ENCODE peak calls at places on chromosomes 1 and 21, in nine cellular contexts. S is left ventricle myocardium inferior, N is IMR-90, D is body of pancreas, Y is heart left ventricle, L is cardiac muscle cell, F is GM13976, J is kidney epithelial cell, U is MM.1S. H is an unnamed sample.

GRCh38 chr1:226988337-226988672 is 48.2 kb downstream of the COQ8A start:
- DNase-seq in U (no peak), S (no peak), J (no peak), N (no peak), D (no peak), F (no peak), Y (no peak), L (no peak), H (no peak)

GRCh38 chr1:92315766-92316413 is 17.0 kb downstream of the RPAP2 start:
- DNase-seq in N (no peak), D (no peak), F (no peak), Y (no peak), J (no peak), U (no peak), L (no peak), S (no peak), H (no peak)

GRCh38 chr1:218669431-218669830 is 324.3 kb downstream of the TGFB2 start:
- DNase-seq in L (no peak), S (no peak), D (no peak), U (no peak), F (no peak), N (peak), J (no peak), Y (no peak), H (no peak)

GRCh38 chr1:114154146-114154962 is 685 bp upstream of the SYT6 start:
- DNase-seq in U (no peak), F (no peak), J (no peak), Y (no peak), S (no peak), D (no peak), N (no peak), L (peak), H (peak)

GRCh38 chr21:39232926-39233325 is 49.7 kb upstream of the PSMG1 start:
- DNase-seq in U (no peak), F (no peak), N (peak), S (no peak), Y (no peak), D (no peak), J (no peak), L (no peak), H (no peak)

GRCh38 chr21:43775190-43775589 is 918 bp downstream of the CSTB start:
- DNase-seq in F (no peak), U (no peak), N (no peak), Y (no peak), D (no peak), J (no peak), S (no peak), L (no peak), H (no peak)

GRCh38 chr1:108719654-108720435 is 7.1 kb downstream of the FNDC7 start:
- DNase-seq in J (peak), Y (no peak), D (no peak), S (no peak), L (no peak), F (no peak), U (peak), N (peak), H (no peak)

GRCh38 chr1:71270394-71270793 is 189.6 kb upstream of the ZRANB2 start:
- DNase-seq in Y (no peak), L (no peak), F (no peak), N (no peak), S (no peak), D (no peak), J (no peak), U (no peak), H (no peak)

GRCh38 chr1:40984066-40984465 is 4.6 kb downstream of the CTPS1 start:
- DNase-seq in U (no peak), F (no peak), L (no peak), S (no peak), D (no peak), Y (no peak), N (no peak), J (no peak), H (no peak)

GRCh38 chr1:167136191-167136614 is 42.3 kb downstream of the STYXL2 start:
- DNase-seq in D (peak), U (no peak), N (peak), L (no peak), J (peak), F (no peak), S (no peak), Y (no peak), H (no peak)

GRCh38 chr1:19029191-19030085 is 73.0 kb upstream of the IFFO2 start:
- DNase-seq in L (no peak), U (no peak), Y (no peak), D (no peak), N (no peak), J (no peak), F (no peak), S (no peak), H (no peak)

GRCh38 chr1:207251066-207251465 is 70.4 kb upstream of the CD55 start:
- DNase-seq in U (no peak), S (no peak), D (no peak), J (no peak), N (no peak), F (no peak), Y (no peak), L (no peak), H (no peak)

GRCh38 chr1:247293047-247293446 is 37.2 kb downstream of the VN1R5 start:
- DNase-seq in S (no peak), D (no peak), F (no peak), Y (no peak), U (no peak), L (peak), N (peak), J (no peak), H (no peak)

GRCh38 chr1:169550294-169550693 is 36.0 kb downstream of the F5 start:
- DNase-seq in J (no peak), U (peak), D (no peak), L (peak), F (peak), N (peak), Y (no peak), S (no peak), H (no peak)

GRCh38 chr1:156384007-156384406 is 15.0 kb downstream of the RHBG start:
- DNase-seq in D (no peak), Y (no peak), U (no peak), N (no peak), L (no peak), F (no peak), J (no peak), S (no peak), H (no peak)

GRCh38 chr1:224726783-224727182 is 110.7 kb downstream of the CNIH3 start:
- DNase-seq in U (no peak), J (peak), N (peak), L (no peak), S (no peak), D (peak), F (no peak), Y (no peak), H (no peak)

GRCh38 chr1:38028105-38028591 is 15.6 kb downstream of the UTP11 start:
- DNase-seq in S (no peak), J (no peak), Y (no peak), F (peak), D (no peak), U (peak), N (no peak), L (no peak), H (no peak)

GRCh38 chr1:113903496-113904291 is 905 bp downstream of the AP4B1 start:
- DNase-seq in L (no peak), U (no peak), N (no peak), F (no peak), J (no peak), S (no peak), D (no peak), Y (no peak), H (no peak)

GRCh38 chr21:33828083-33828482 is 87.5 kb downstream of the ATP5PO start:
- DNase-seq in S (no peak), F (no peak), N (no peak), Y (no peak), L (no peak), U (no peak), D (peak), J (no peak), H (no peak)

GRCh38 chr21:43731476-43731875 is 12.5 kb downstream of the PDXK start:
- DNase-seq in N (no peak), D (no peak), S (no peak), J (no peak), U (no peak), L (no peak), F (no peak), Y (no peak), H (no peak)

GRCh38 chr21:43899307-43900077 is 34.5 kb downstream of the AGPAT3 start:
- DNase-seq in Y (no peak), N (no peak), J (no peak), F (no peak), D (no peak), L (no peak), U (no peak), S (no peak), H (no peak)

GRCh38 chr21:15293251-15293650 is 228.5 kb upstream of the NRIP1 start:
- DNase-seq in U (no peak), D (no peak), Y (no peak), S (no peak), L (peak), J (peak), F (no peak), N (peak), H (no peak)

GRCh38 chr21:36994501-36995189 is 11.9 kb upstream of the RIPPLY3 start:
- DNase-seq in U (no peak), D (no peak), L (no peak), F (no peak), N (no peak), S (no peak), J (no peak), Y (no peak), H (no peak)

GRCh38 chr21:21247441-21247840 is 249.2 kb downstream of the NCAM2 start:
- DNase-seq in S (no peak), J (no peak), L (no peak), D (no peak), F (no peak), Y (no peak), N (peak), U (no peak), H (no peak)

GRCh38 chr1:174215766-174216165 is 56.4 kb downstream of the RABGAP1L start:
- DNase-seq in J (no peak), F (no peak), N (no peak), S (no peak), U (no peak), L (no peak), Y (no peak), D (no peak), H (no peak)

GRCh38 chr1:228515200-228515834 is 28.1 kb downstream of the RNF187 start:
- DNase-seq in J (no peak), S (no peak), N (peak), Y (no peak), L (peak), D (peak), U (peak), F (peak), H (peak)

GRCh38 chr21:45927851-45928850 is 53.4 kb upstream of the COL6A1 start:
- DNase-seq in L (no peak), U (no peak), F (no peak), Y (no peak), S (no peak), J (no peak), D (no peak), N (no peak), H (no peak)

GRCh38 chr1:184755226-184756065 is 788 bp upstream of the EDEM3 start:
- DNase-seq in Y (no peak), U (peak), D (no peak), N (no peak), L (peak), F (no peak), J (peak), S (no peak), H (no peak)

GRCh38 chr1:186152227-186152944 is 222.7 kb downstream of the TPR start:
- DNase-seq in U (no peak), N (peak), F (no peak), D (no peak), L (no peak), Y (no peak), J (peak), S (no peak), H (no peak)

GRCh38 chr1:244414543-244414942 is 37.2 kb downstream of the ADSS2 start:
- DNase-seq in N (peak), S (no peak), U (no peak), Y (no peak), F (no peak), D (no peak), L (no peak), J (no peak), H (no peak)

GRCh38 chr1:158819461-158820443 is 11.4 kb upstream of the MNDA start:
- DNase-seq in S (no peak), N (no peak), F (no peak), D (no peak), U (peak), L (no peak), Y (no peak), J (no peak), H (no peak)

GRCh38 chr21:44793269-44794030 is 8.2 kb downstream of the UBE2G2 start:
- DNase-seq in L (peak), J (no peak), Y (peak), F (peak), U (peak), S (peak), D (peak), N (peak), H (peak)

GRCh38 chr1:150564051-150564991 is 15.1 kb downstream of the MCL1 start:
- DNase-seq in S (no peak), F (no peak), J (no peak), Y (no peak), L (no peak), U (peak), N (no peak), D (peak), H (no peak)

GRCh38 chr1:205598841-205599666 is 32.8 kb downstream of the ELK4 start:
- DNase-seq in N (peak), L (no peak), F (no peak), Y (peak), J (no peak), S (peak), U (no peak), D (peak), H (no peak)

GRCh38 chr1:151377150-151377884 is 4.8 kb upstream of the SELENBP1 start:
- DNase-seq in U (no peak), D (no peak), S (no peak), L (no peak), J (no peak), N (no peak), F (no peak), Y (no peak), H (no peak)

GRCh38 chr1:161198877-161199431 is at the start of gene ADAMTS4:
- DNase-seq in U (no peak), Y (peak), D (peak), S (peak), L (peak), N (peak), J (no peak), F (no peak), H (no peak)

GRCh38 chr1:43524804-43525203 is 5.9 kb upstream of the PTPRF start:
- DNase-seq in N (no peak), F (no peak), L (no peak), D (peak), Y (no peak), S (no peak), J (no peak), U (no peak), H (no peak)

GRCh38 chr1:223519116-223519515 is 125.9 kb downstream of the CCDC185 start:
- DNase-seq in D (no peak), S (no peak), U (no peak), Y (no peak), L (no peak), N (no peak), F (no peak), J (no peak), H (no peak)

GRCh38 chr21:31459457-31459856 is 115.4 kb upstream of the TIAM1 start:
- DNase-seq in J (no peak), Y (no peak), D (no peak), L (peak), S (no peak), N (no peak), U (no peak), F (no peak), H (no peak)
- TF ChIP-seq CTCF in J (no peak), Y (no peak), D (no peak), L (no peak), S (no peak), N (no peak), U (no peak), F (no peak), H (peak)

GRCh38 chr21:35441868-35442582 is 392.9 kb upstream of the RUNX1 start:
- DNase-seq in J (no peak), F (no peak), D (no peak), N (no peak), S (no peak), L (no peak), U (no peak), Y (no peak), H (no peak)
- TF ChIP-seq CTCF in J (peak), F (no peak), D (no peak), N (peak), S (no peak), L (peak), U (no peak), Y (no peak), H (peak)

GRCh38 chr21:26801524-26801923 is 43.7 kb downstream of the ADAMTS1 start:
- DNase-seq in J (no peak), Y (no peak), N (peak), D (no peak), U (no peak), F (no peak), L (no peak), S (no peak), H (no peak)
- TF ChIP-seq CTCF in J (no peak), Y (no peak), N (no peak), D (no peak), U (no peak), F (no peak), L (no peak), S (no peak), H (no peak)

DNA sequence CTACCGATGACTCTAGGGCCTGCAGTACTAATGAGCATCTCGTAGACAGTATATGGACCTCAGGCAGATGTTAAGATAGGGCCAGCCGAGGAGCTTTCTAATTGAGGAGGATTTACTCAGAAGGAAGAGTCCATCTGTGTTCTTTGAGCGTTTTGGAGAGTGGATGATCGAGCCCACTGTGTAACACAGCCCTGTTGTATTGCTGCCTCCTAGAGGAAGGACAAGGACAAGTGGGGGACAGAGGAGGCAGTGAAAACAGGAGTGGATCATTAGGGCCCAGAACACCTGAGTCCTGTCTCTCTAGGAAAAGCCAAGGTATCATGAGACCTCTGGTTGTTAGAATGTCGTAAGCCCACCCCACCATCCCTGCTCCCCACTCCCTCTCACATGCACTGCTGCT is 62.9 kb downstream of the TBX19 start:
- DNase-seq in S (no peak), U (peak), Y (no peak), D (no peak), L (no peak), J (no peak), F (no peak), N (no peak), H (no peak)
- TF ChIP-seq CTCF in S (peak), U (peak), Y (peak), D (no peak), L (peak), J (peak), F (peak), N (no peak), H (no peak)

GRCh38 chr1:58896211-58897183 is 112.7 kb upstream of the JUN start:
- DNase-seq in L (no peak), S (peak), N (no peak), Y (peak), J (no peak), F (no peak), U (no peak), D (peak), H (no peak)
- TF ChIP-seq CTCF in L (no peak), S (no peak), N (no peak), Y (peak), J (no peak), F (no peak), U (no peak), D (no peak), H (no peak)

GRCh38 chr21:31543191-31543590 is 116.3 kb upstream of the SOD1 start:
- DNase-seq in J (no peak), L (no peak), U (no peak), F (no peak), N (peak), S (no peak), Y (no peak), D (peak), H (no peak)

GRCh38 chr21:31538821-31539220 is 120.7 kb upstream of the SOD1 start:
- DNase-seq in N (no peak), S (no peak), U (no peak), L (peak), Y (no peak), J (no peak), F (no peak), D (no peak), H (no peak)

GRCh38 chr21:31536138-31536537 is 123.4 kb upstream of the SOD1 start:
- DNase-seq in F (no peak), Y (no peak), L (no peak), D (no peak), J (no peak), U (no peak), N (no peak), S (no peak), H (no peak)

GRCh38 chr21:31537872-31538576 is 121.5 kb upstream of the SOD1 start:
- DNase-seq in S (no peak), D (no peak), L (no peak), F (no peak), Y (no peak), U (no peak), N (no peak), J (no peak), H (peak)
- TF ChIP-seq CTCF in S (no peak), D (no peak), L (peak), F (no peak), Y (no peak), U (peak), N (no peak), J (peak), H (peak)

DNA sequence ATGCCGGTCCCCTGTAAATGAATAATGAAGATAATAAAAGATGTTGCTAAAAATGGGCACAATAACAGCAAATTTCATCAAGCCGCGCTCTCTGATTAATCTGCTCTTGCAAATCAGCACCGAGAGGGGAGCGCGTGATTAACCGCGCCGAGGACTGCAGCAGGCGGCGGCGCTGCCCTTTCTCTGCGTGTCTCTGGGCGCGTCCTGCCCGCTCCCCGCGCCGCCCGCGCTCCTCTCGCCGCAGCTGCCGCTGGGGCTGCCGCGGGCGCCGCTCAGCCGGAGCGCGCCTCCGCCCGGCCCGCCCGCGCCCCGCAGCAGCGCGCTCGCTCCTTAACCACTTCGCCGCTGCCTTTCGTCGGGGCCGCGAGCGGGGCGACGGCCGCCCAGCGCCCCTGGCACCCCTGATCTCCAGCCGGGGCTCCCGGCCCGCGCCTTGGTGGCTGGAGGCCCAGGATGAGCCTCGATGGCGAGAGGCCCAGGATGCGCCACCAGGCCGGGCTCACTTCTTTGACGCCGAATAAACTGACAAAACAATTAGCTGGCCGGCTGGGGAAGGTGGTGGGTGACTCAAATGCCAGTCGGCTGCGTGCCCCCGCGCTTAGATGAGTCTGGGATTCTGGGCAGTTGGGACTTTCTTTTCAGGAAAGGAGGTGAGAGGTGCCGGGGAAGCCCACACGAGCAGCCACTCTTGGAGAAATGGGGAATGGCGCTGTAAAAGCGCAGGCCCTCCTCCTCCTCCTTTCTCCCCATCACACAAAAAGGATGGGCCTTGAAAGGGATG is 221.4 kb upstream of the PKN2 start:
- DNase-seq in F (no peak), U (peak), S (peak), J (peak), Y (no peak), N (peak), D (no peak), L (peak), H (peak)
- TF ChIP-seq CTCF in F (no peak), U (no peak), S (no peak), J (no peak), Y (no peak), N (no peak), D (no peak), L (no peak), H (no peak)

GRCh38 chr1:910881-911721 is 12.6 kb upstream of the SAMD11 start:
- DNase-seq in U (no peak), D (peak), F (no peak), Y (no peak), N (peak), J (peak), L (no peak), S (no peak), H (no peak)
- TF ChIP-seq CTCF in U (no peak), D (no peak), F (no peak), Y (no peak), N (no peak), J (no peak), L (no peak), S (no peak), H (no peak)

GRCh38 chr1:28409066-28409465 is 39.5 kb downstream of the PHACTR4 start:
- DNase-seq in D (no peak), N (no peak), U (no peak), Y (no peak), F (no peak), S (no peak), J (no peak), L (no peak), H (no peak)

GRCh38 chr1:28415246-28415645 is 45.7 kb downstream of the PHACTR4 start:
- DNase-seq in L (no peak), J (no peak), U (no peak), D (no peak), N (no peak), F (no peak), Y (no peak), S (no peak), H (no peak)

GRCh38 chr1:28416509-28417194 is 47.1 kb downstream of the PHACTR4 start:
- DNase-seq in J (no peak), D (no peak), S (no peak), L (no peak), U (no peak), F (no peak), Y (no peak), N (no peak), H (no peak)

GRCh38 chr1:28411656-28412055 is 42.1 kb downstream of the PHACTR4 start:
- DNase-seq in N (no peak), D (no peak), F (no peak), Y (no peak), L (no peak), S (no peak), U (no peak), J (no peak), H (no peak)

GRCh38 chr1:28412731-28413130 is 43.2 kb downstream of the PHACTR4 start:
- DNase-seq in L (no peak), S (no peak), D (no peak), U (no peak), N (no peak), J (no peak), Y (no peak), F (no peak), H (no peak)
- TF ChIP-seq CTCF in L (peak), S (no peak), D (no peak), U (no peak), N (no peak), J (peak), Y (no peak), F (no peak), H (no peak)